ENCODE peak calls at places on chromosomes 2 and 18, in five cellular contexts. A, G, E, B and R are unnamed samples.

GRCh38 chr2:7355781-7356180 is 438.6 kb downstream of the RNF144A start:
- DNase-seq in G (no peak), E (no peak), A (no peak), B (no peak), R (no peak)

GRCh38 chr2:176169181-176169580 is 12.1 kb downstream of the HOXD3 start:
- DNase-seq in A (no peak), E (no peak), B (no peak), G (no peak), R (no peak)

GRCh38 chr18:75139226-75139911 is 69.6 kb downstream of the PTGR3 start:
- DNase-seq in B (peak), E (no peak), A (no peak), G (no peak), R (no peak)

GRCh38 chr18:50356036-50356945 is 18.6 kb upstream of the SKA1 start:
- DNase-seq in E (peak), B (no peak), G (no peak), A (no peak), R (no peak)

GRCh38 chr18:32769242-32770180 is 3.3 kb downstream of the KLHL14 start:
- DNase-seq in B (no peak), A (no peak), E (no peak), G (peak), R (no peak)

GRCh38 chr2:39150102-39150562 is 29.3 kb upstream of the SOS1 start:
- DNase-seq in E (no peak), A (no peak), G (no peak), B (no peak), R (no peak)

GRCh38 chr18:13576598-13576997 is 149.8 kb downstream of the FAM210A start:
- DNase-seq in G (no peak), E (no peak), A (no peak), B (no peak), R (no peak)

GRCh38 chr2:18749912-18750526 is 160.7 kb upstream of the NT5C1B start:
- DNase-seq in B (no peak), E (peak), G (no peak), A (no peak), R (peak)

GRCh38 chr2:49416252-49416651 is 261.9 kb upstream of the FSHR start:
- DNase-seq in A (no peak), G (no peak), B (no peak), E (no peak), R (no peak)

GRCh38 chr2:177916342-177916741 is 156.2 kb downstream of the PDE11A start:
- DNase-seq in E (no peak), B (no peak), G (no peak), A (no peak), R (no peak)

GRCh38 chr18:79570266-79571201 is 109.1 kb upstream of the CTDP1 start:
- DNase-seq in A (no peak), B (peak), E (no peak), G (peak), R (no peak)

GRCh38 chr18:68267583-68267982 is 447.3 kb downstream of the TMX3 start:
- DNase-seq in G (no peak), E (no peak), B (no peak), A (no peak), R (no peak)

GRCh38 chr2:172082105-172082943 is 3.0 kb upstream of the DLX1 start:
- DNase-seq in G (no peak), B (no peak), E (no peak), A (no peak), R (no peak)

GRCh38 chr2:86366651-86367500 is 29.4 kb upstream of the REEP1 start:
- DNase-seq in B (no peak), G (no peak), A (no peak), E (no peak), R (no peak)

GRCh38 chr18:47286776-47287410 is 35.4 kb upstream of the SKOR2 start:
- DNase-seq in B (no peak), A (no peak), E (no peak), G (no peak), R (no peak)

GRCh38 chr2:38922902-38923301 is 33.2 kb downstream of the ARHGEF33 start:
- DNase-seq in B (no peak), E (no peak), G (no peak), A (no peak), R (no peak)

GRCh38 chr18:62880673-62881364 is 165.5 kb downstream of the PHLPP1 start:
- DNase-seq in B (no peak), G (no peak), E (no peak), A (no peak), R (no peak)

GRCh38 chr2:74440005-74440377 is 1.7 kb downstream of the RTKN start:
- DNase-seq in E (no peak), G (peak), B (peak), A (peak), R (peak)

GRCh38 chr2:205590759-205591158 is 91.5 kb upstream of the NRP2 start:
- DNase-seq in A (no peak), G (no peak), B (no peak), E (no peak), R (no peak)

GRCh38 chr2:18566145-18566544 is 5.7 kb upstream of the RDH14 start:
- DNase-seq in B (no peak), G (no peak), A (no peak), E (no peak), R (no peak)

GRCh38 chr2:73952499-73953446 is 26.1 kb downstream of the DGUOK start:
- DNase-seq in A (no peak), B (no peak), G (no peak), E (no peak), R (no peak)

GRCh38 chr2:51231071-51231470 is 199.1 kb upstream of the NRXN1 start:
- DNase-seq in B (no peak), E (no peak), A (no peak), G (no peak), R (no peak)

GRCh38 chr2:208103616-208104015 is 20.7 kb downstream of the CRYGD start:
- DNase-seq in E (no peak), G (no peak), A (no peak), B (no peak), R (no peak)

GRCh38 chr18:77811510-77811909 is 561.9 kb downstream of the GALR1 start:
- DNase-seq in A (no peak), E (no peak), B (no peak), G (peak), R (no peak)

GRCh38 chr2:9768388-9768787 is 74.9 kb upstream of the TAF1B start:
- DNase-seq in B (no peak), G (no peak), E (no peak), A (no peak), R (no peak)

GRCh38 chr2:180352620-180353019 is 345.5 kb upstream of the CWC22 start:
- DNase-seq in G (no peak), B (no peak), E (no peak), A (no peak), R (no peak)

GRCh38 chr18:48859311-48860275 is 91.2 kb downstream of the SMAD7 start:
- DNase-seq in B (no peak), E (no peak), G (peak), A (no peak), R (peak)

DNA sequence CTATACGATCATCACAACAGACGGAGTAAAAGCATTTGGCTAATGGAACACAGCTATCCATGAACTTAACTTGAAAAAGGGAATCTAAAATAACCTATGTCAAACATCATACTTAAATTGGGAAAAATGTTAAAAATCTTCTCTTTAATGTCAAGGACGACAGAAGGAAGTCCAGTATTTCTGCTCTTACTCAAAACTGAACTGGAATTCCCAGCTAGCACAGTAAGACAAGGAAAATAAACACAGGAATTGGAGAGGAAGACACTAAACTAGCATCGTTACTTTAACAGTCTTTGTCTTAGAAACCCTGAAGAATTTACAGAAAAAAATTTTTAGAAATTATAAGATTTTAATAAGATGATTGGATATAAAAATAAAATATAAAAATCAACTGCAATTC is 112.6 kb downstream of the HDAC4 start:
- DNase-seq in E (no peak), G (no peak), B (no peak), A (no peak), R (no peak)
- H3K27ac ChIP-seq in E (peak), G (no peak), B (no peak), A (no peak), R (no peak)

DNA sequence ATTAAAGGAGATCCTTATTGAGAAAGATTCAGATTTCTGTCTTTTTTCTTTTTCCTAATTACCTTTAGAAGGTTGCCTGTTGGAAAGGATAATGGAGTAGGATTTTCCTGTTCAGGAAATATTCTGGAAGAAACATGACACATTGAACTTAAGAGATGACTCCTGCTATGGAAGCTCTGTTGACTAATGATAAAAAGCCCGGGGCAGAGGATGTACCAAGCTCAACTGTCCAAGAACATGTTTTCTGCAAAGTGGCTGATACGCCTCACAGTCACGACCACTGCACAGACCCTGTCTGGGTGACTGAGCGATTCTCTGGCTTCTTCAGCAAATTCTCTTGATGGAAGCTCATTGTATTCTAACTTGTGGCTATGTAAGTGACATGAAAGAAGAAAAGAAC is 86.2 kb upstream of the THOC1 start:
- DNase-seq in A (no peak), G (no peak), B (no peak), E (no peak), R (no peak)
- H3K27ac ChIP-seq in A (no peak), G (no peak), B (no peak), E (no peak), R (no peak)

DNA sequence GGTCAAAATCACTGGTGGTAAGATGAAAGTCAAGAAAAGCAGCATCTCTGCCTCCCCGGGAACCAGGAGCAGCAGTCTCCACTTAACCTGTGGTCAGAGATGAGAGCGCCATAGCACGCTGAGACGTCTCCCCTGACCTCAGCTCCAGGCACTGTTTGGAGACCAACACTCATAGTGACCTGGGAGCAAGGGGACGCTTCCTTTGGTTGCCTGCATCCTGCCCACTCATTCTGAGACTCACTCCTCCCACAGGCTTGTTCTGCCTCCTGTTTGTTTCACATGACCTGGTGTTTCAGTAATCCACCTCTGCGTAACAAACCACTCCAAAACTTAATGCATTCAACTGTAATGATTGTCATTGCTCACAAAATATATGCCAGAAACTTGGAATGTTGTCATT is 139.3 kb downstream of the ACOXL start:
- DNase-seq in A (no peak), G (no peak), E (peak), B (no peak), R (no peak)
- H3K27ac ChIP-seq in A (no peak), G (no peak), E (no peak), B (no peak), R (no peak)

DNA sequence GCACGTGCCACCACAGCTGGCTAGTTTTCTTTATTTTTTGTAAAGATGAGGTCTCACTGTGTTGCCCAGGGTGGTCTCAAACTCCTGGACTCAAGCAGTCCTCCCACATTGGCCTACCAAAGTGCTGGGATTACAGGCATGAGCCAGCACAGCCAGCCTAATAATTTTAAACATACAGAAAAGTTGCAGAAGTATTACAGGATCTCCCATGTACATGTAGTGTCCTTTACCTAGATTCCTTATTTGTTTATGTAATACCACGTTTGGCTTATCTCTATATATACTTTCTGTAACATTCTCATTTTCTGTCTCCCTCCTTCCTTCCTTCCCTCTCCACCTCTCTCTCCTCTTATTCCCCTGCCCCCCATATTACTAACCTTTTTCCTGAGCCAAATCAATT is 41.7 kb downstream of the PPM1B start:
- DNase-seq in G (no peak), A (no peak), E (no peak), B (no peak), R (no peak)
- H3K27ac ChIP-seq in G (no peak), A (no peak), E (no peak), B (no peak), R (no peak)

GRCh38 chr18:57559311-57559710 is 27.2 kb downstream of the FECH start:
- DNase-seq in G (no peak), B (no peak), E (no peak), A (no peak), R (no peak)
- H3K27ac ChIP-seq in G (no peak), B (no peak), E (no peak), A (no peak), R (no peak)

GRCh38 chr18:22182884-22183610 is 13.7 kb downstream of the GATA6 start:
- DNase-seq in B (no peak), A (no peak), E (no peak), G (no peak), R (no peak)

GRCh38 chr18:22186484-22186971 is 17.1 kb downstream of the GATA6 start:
- DNase-seq in E (no peak), G (no peak), A (no peak), B (no peak), R (no peak)

GRCh38 chr18:22185723-22186386 is 16.5 kb downstream of the GATA6 start:
- DNase-seq in E (no peak), A (no peak), B (no peak), G (no peak), R (no peak)

GRCh38 chr18:22183647-22184161 is 14.3 kb downstream of the GATA6 start:
- DNase-seq in G (no peak), A (no peak), E (no peak), B (no peak), R (no peak)

GRCh38 chr18:22185298-22185697 is 15.9 kb downstream of the GATA6 start:
- DNase-seq in A (peak), E (no peak), B (no peak), G (no peak), R (no peak)
- H3K27ac ChIP-seq in A (peak), E (no peak), B (no peak), G (no peak), R (no peak)

DNA sequence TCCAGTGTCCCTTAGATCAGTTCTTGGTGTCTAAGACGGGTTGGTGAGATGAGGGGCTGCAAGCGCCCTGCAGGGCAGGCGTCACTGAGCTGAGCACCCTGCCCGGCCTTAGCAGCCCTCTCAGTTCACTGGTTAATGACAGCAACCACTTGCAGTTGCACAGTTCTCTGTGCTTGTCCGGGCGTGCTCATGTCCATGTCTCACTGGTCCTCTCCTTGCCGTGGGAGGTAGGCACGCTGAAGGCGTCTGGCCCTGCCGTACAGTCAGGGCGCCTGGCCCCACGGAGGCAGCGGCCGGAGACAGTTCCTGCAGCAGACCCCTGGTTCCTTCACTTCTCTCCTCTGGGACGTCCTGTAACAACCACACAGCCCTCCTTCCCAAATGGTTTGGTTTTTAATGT is 75.3 kb downstream of the ARHGEF4 start:
- DNase-seq in E (no peak), B (no peak), G (no peak), A (no peak), R (no peak)
- H3K27ac ChIP-seq in E (no peak), B (peak), G (no peak), A (no peak), R (no peak)

DNA sequence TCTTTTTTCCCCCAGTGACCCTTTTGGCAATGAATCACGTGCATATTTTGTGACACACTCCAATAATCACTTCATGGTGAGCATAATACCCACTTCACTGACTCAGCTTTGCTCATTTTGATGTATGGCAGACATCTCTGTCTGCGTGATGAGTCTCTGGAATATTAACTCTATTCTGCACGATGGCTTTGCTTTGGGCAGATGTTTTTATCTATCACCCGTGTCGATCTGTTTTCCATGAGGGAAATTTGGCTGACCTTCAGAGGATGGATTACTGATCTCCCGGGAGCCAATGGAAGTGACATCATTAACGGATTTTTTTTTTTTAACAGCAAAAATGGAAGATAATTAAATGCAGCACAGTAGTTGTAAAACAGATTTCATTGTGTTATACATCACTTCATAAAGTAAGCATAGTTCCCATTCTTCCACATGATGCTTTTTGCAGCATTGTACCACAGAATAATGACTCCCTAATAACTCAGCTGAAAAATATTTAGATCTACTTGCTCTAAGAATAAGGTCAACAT is 29.8 kb downstream of the CDC42EP3 start:
- DNase-seq in B (no peak), E (no peak), G (no peak), A (no peak), R (no peak)
- H3K27ac ChIP-seq in B (no peak), E (peak), G (no peak), A (peak), R (no peak)

DNA sequence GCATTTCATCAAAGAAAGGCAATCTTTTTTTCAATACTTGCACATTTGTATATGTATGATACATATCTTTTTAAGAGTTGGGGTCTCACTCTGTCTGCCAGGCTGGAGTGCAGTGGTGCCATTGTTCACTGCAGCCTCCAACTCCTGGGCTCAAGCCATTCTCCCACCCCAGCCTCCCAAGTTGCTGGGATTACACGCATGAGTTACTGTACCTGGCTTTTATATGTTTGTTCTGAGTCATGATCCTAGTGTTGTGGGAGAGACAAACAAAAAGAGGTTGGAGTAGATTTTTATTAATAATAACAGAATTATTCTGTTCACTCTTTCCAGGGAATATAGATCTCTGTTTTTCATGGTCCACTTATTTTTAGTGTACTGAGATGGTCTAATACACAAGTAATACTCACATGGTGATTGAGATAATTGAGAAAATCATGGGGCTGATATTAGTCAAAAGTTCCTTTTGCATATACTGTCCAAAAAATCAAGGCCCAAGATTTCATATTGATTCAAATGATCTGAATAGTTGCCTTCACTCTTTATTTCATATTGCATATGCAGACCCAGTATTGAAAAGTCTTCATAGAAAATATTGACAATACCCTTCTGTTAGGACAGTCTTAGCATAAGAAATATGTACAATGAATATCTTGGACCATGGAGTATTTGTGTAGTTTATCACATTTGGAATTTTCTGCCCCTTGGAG is 138.3 kb downstream of the FMNL2 start:
- DNase-seq in B (no peak), E (no peak), G (no peak), A (no peak), R (no peak)
- H3K27ac ChIP-seq in B (no peak), E (no peak), G (no peak), A (no peak), R (no peak)

GRCh38 chr2:97719362-97720155 is 6.2 kb downstream of the ZAP70 start:
- DNase-seq in A (no peak), E (no peak), G (peak), B (no peak), R (no peak)
- H3K27ac ChIP-seq in A (no peak), E (peak), G (no peak), B (no peak), R (no peak)